ENCODE peak calls at places on chromosome 5, in five cellular contexts. One of them, this sample, is unnamed.

GRCh38 chr5:73152411-73153388 is 20.3 kb upstream of the TMEM174 start:
- DNase-seq in GM12892: no peak
- DNase-seq in GM12878: no peak
- DNase-seq in H1: no peak
- DNase-seq in HepG2: no peak
- DNase-seq in this sample: no peak

GRCh38 chr5:115417076-115417475 is 120.6 kb upstream of the CCDC112 start:
- DNase-seq in H1: no peak
- DNase-seq in GM12878: no peak
- DNase-seq in GM12892: no peak
- DNase-seq in HepG2: no peak
- DNase-seq in this sample: no peak

GRCh38 chr5:127599321-127599720 is 49.6 kb upstream of the CTXN3 start:
- DNase-seq in GM12878: no peak
- DNase-seq in H1: no peak
- DNase-seq in GM12892: no peak
- DNase-seq in HepG2: no peak
- DNase-seq in this sample: no peak

GRCh38 chr5:160649304-160649703 is 202.7 kb downstream of the ATP10B start:
- DNase-seq in HepG2: peak
- DNase-seq in H1: no peak
- DNase-seq in GM12878: no peak
- DNase-seq in GM12892: no peak
- DNase-seq in this sample: no peak

GRCh38 chr5:30561771-30562170 is 631.7 kb upstream of the CDH6 start:
- DNase-seq in HepG2: no peak
- DNase-seq in GM12892: no peak
- DNase-seq in H1: no peak
- DNase-seq in GM12878: no peak
- DNase-seq in this sample: no peak

GRCh38 chr5:82986404-82986803 is 90.8 kb downstream of the TMEM167A start:
- DNase-seq in H1: no peak
- DNase-seq in GM12878: no peak
- DNase-seq in GM12892: no peak
- DNase-seq in HepG2: no peak
- DNase-seq in this sample: no peak

GRCh38 chr5:35087971-35088370 is 40.2 kb upstream of the AGXT2 start:
- DNase-seq in HepG2: no peak
- DNase-seq in H1: no peak
- DNase-seq in GM12878: no peak
- DNase-seq in GM12892: no peak
- DNase-seq in this sample: no peak

GRCh38 chr5:175842947-175843793 is 28.2 kb upstream of the CPLX2 start:
- DNase-seq in HepG2: peak
- DNase-seq in GM12878: no peak
- DNase-seq in GM12892: no peak
- DNase-seq in H1: no peak
- DNase-seq in this sample: no peak

GRCh38 chr5:130337179-130337888 is 433.1 kb downstream of the CHSY3 start:
- DNase-seq in GM12878: no peak
- DNase-seq in H1: no peak
- DNase-seq in GM12892: no peak
- DNase-seq in HepG2: no peak
- DNase-seq in this sample: no peak

GRCh38 chr5:86833868-86834267 is 216.1 kb downstream of the COX7C start:
- DNase-seq in GM12892: no peak
- DNase-seq in H1: no peak
- DNase-seq in HepG2: no peak
- DNase-seq in GM12878: no peak
- DNase-seq in this sample: no peak

GRCh38 chr5:58751222-58751621 is 168.3 kb downstream of the RAB3C start:
- DNase-seq in GM12878: no peak
- DNase-seq in HepG2: no peak
- DNase-seq in GM12892: no peak
- DNase-seq in H1: no peak
- DNase-seq in this sample: no peak

GRCh38 chr5:122362361-122362760 is 50.3 kb downstream of the SNCAIP start:
- DNase-seq in H1: no peak
- DNase-seq in HepG2: no peak
- DNase-seq in GM12878: no peak
- DNase-seq in GM12892: no peak
- DNase-seq in this sample: no peak

GRCh38 chr5:39503148-39503547 is 78.4 kb upstream of the DAB2 start:
- DNase-seq in H1: no peak
- DNase-seq in GM12878: no peak
- DNase-seq in GM12892: no peak
- DNase-seq in HepG2: no peak
- DNase-seq in this sample: no peak

GRCh38 chr5:164532226-164532937 is 1027.0 kb downstream of the MAT2B start:
- DNase-seq in GM12892: no peak
- DNase-seq in GM12878: no peak
- DNase-seq in H1: no peak
- DNase-seq in HepG2: no peak
- DNase-seq in this sample: no peak

GRCh38 chr5:56279291-56279690 is 46.2 kb upstream of the ANKRD55 start:
- DNase-seq in H1: no peak
- DNase-seq in GM12878: no peak
- DNase-seq in GM12892: no peak
- DNase-seq in HepG2: no peak
- DNase-seq in this sample: no peak

GRCh38 chr5:153959134-153959957 is 79.4 kb downstream of the FAM114A2 start:
- DNase-seq in GM12878: no peak
- DNase-seq in HepG2: no peak
- DNase-seq in GM12892: no peak
- DNase-seq in H1: peak
- DNase-seq in this sample: no peak

GRCh38 chr5:102811962-102812361 is 56.9 kb downstream of the PAM start:
- DNase-seq in GM12892: no peak
- DNase-seq in GM12878: no peak
- DNase-seq in HepG2: no peak
- DNase-seq in H1: no peak
- DNase-seq in this sample: no peak

GRCh38 chr5:110258460-110258859 is 468.0 kb downstream of the TMEM232 start:
- DNase-seq in GM12892: no peak
- DNase-seq in HepG2: no peak
- DNase-seq in GM12878: no peak
- DNase-seq in H1: no peak
- DNase-seq in this sample: no peak

GRCh38 chr5:168128556-168128955 is 162.9 kb upstream of the WWC1 start:
- DNase-seq in HepG2: no peak
- DNase-seq in H1: no peak
- DNase-seq in GM12878: no peak
- DNase-seq in GM12892: no peak
- DNase-seq in this sample: no peak

GRCh38 chr5:39520232-39520572 is 95.4 kb upstream of the DAB2 start:
- DNase-seq in GM12878: no peak
- DNase-seq in HepG2: no peak
- DNase-seq in H1: no peak
- DNase-seq in GM12892: no peak
- DNase-seq in this sample: no peak

GRCh38 chr5:35811108-35811741 is 45.5 kb upstream of the IL7R start:
- DNase-seq in GM12878: no peak
- DNase-seq in HepG2: no peak
- DNase-seq in GM12892: no peak
- DNase-seq in H1: no peak
- DNase-seq in this sample: no peak

GRCh38 chr5:25489834-25490538 is 845.2 kb upstream of the CDH10 start:
- DNase-seq in H1: no peak
- DNase-seq in HepG2: peak
- DNase-seq in GM12878: no peak
- DNase-seq in GM12892: no peak
- DNase-seq in this sample: no peak

GRCh38 chr5:11075010-11075860 is 314.2 kb upstream of the DAP start:
- DNase-seq in GM12892: no peak
- DNase-seq in GM12878: no peak
- DNase-seq in HepG2: no peak
- DNase-seq in H1: no peak
- DNase-seq in this sample: no peak

GRCh38 chr5:96254980-96255681 is 177.9 kb downstream of the PCSK1 start:
- DNase-seq in GM12878: no peak
- DNase-seq in HepG2: no peak
- DNase-seq in GM12892: no peak
- DNase-seq in H1: no peak
- DNase-seq in this sample: no peak

GRCh38 chr5:180130291-180130869 is 58.8 kb upstream of the RNF130 start:
- DNase-seq in GM12878: no peak
- DNase-seq in H1: no peak
- DNase-seq in GM12892: no peak
- DNase-seq in HepG2: no peak
- DNase-seq in this sample: no peak

GRCh38 chr5:180201051-180201987 is 7.7 kb downstream of the RASGEF1C start:
- DNase-seq in H1: peak
- DNase-seq in HepG2: peak
- DNase-seq in GM12878: no peak
- DNase-seq in GM12892: no peak
- DNase-seq in this sample: no peak

GRCh38 chr5:5419291-5420210 is 2.9 kb upstream of the ICE1 start:
- DNase-seq in GM12878: no peak
- DNase-seq in HepG2: peak
- DNase-seq in GM12892: no peak
- DNase-seq in H1: no peak
- DNase-seq in this sample: no peak

GRCh38 chr5:13591621-13592020 is 352.9 kb downstream of the DNAH5 start:
- DNase-seq in GM12878: no peak
- DNase-seq in HepG2: no peak
- DNase-seq in GM12892: no peak
- DNase-seq in H1: no peak
- DNase-seq in this sample: no peak

GRCh38 chr5:137310051-137310730 is 188.9 kb downstream of the SPOCK1 start:
- DNase-seq in GM12878: no peak
- DNase-seq in H1: no peak
- DNase-seq in HepG2: no peak
- DNase-seq in GM12892: no peak
- DNase-seq in this sample: no peak

GRCh38 chr5:69099302-69099701 is 5.5 kb downstream of the SLC30A5 start:
- DNase-seq in HepG2: no peak
- DNase-seq in H1: no peak
- DNase-seq in GM12892: no peak
- DNase-seq in GM12878: no peak
- DNase-seq in this sample: no peak

GRCh38 chr5:179253730-179254129 is 91.5 kb downstream of the ADAMTS2 start:
- DNase-seq in HepG2: no peak
- DNase-seq in H1: no peak
- DNase-seq in GM12878: no peak
- DNase-seq in GM12892: no peak
- DNase-seq in this sample: no peak

GRCh38 chr5:144156767-144157171 is 13.7 kb downstream of the YIPF5 start:
- DNase-seq in HepG2: no peak
- DNase-seq in H1: no peak
- DNase-seq in GM12878: no peak
- DNase-seq in GM12892: no peak
- DNase-seq in this sample: no peak

GRCh38 chr5:6162175-6162574 is 216.2 kb downstream of the MED10 start:
- DNase-seq in H1: no peak
- DNase-seq in HepG2: peak
- DNase-seq in GM12892: no peak
- DNase-seq in GM12878: no peak
- DNase-seq in this sample: no peak

GRCh38 chr5:144248015-144248414 is 77.3 kb downstream of the KCTD16 start:
- DNase-seq in GM12878: no peak
- DNase-seq in GM12892: no peak
- DNase-seq in HepG2: no peak
- DNase-seq in H1: no peak
- DNase-seq in this sample: no peak

GRCh38 chr5:9621379-9621903 is 8.7 kb downstream of the TAS2R1 start:
- DNase-seq in GM12878: no peak
- DNase-seq in HepG2: no peak
- DNase-seq in GM12892: no peak
- DNase-seq in H1: no peak
- DNase-seq in this sample: no peak

GRCh38 chr5:132812949-132813598 is at the start of gene SOWAHA:
- DNase-seq in H1: no peak
- DNase-seq in GM12878: no peak
- DNase-seq in HepG2: no peak
- DNase-seq in GM12892: no peak
- DNase-seq in this sample: no peak
- TF ChIP-seq POLR2AphosphoS5 in H1: no peak
- TF ChIP-seq POLR2AphosphoS5 in GM12878: no peak
- TF ChIP-seq POLR2AphosphoS5 in HepG2: no peak
- TF ChIP-seq POLR2AphosphoS5 in GM12892: no peak
- TF ChIP-seq POLR2AphosphoS5 in this sample: no peak

GRCh38 chr5:100900142-100900795 is 2.8 kb downstream of the ST8SIA4 start:
- DNase-seq in HepG2: no peak
- DNase-seq in H1: no peak
- DNase-seq in GM12878: no peak
- DNase-seq in GM12892: no peak
- DNase-seq in this sample: no peak
- TF ChIP-seq POLR2A in HepG2: no peak
- TF ChIP-seq POLR2A in H1: no peak
- TF ChIP-seq POLR2A in GM12878: peak
- TF ChIP-seq POLR2A in GM12892: peak
- TF ChIP-seq POLR2A in this sample: peak

DNA sequence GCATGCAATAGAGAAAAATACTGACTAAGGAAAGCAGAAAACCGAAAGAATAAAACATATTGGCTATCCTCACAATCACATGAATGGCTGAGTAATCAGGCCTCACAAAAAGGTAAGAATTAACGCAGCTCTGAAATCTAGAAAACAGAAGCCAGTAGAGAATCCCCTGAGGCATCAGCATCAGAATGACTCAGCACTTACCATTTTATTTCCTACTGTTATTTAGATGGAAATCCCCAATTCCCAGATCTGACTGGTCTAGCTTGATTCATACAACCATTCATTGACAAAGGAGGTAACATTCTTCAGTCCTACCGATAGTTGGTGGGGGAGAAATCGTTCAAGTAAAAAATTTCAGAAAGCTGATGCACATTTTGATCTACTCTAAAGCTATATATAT is 1408.4 kb upstream of the WWC1 start:
- DNase-seq in H1: peak
- DNase-seq in HepG2: no peak
- DNase-seq in GM12878: no peak
- DNase-seq in GM12892: no peak
- DNase-seq in this sample: no peak
- TF ChIP-seq TAF1 in H1: no peak
- TF ChIP-seq TAF1 in HepG2: no peak
- TF ChIP-seq TAF1 in GM12878: no peak
- TF ChIP-seq TAF1 in GM12892: no peak
- TF ChIP-seq TAF1 in this sample: no peak

GRCh38 chr5:94429566-94429965 is 188.8 kb downstream of the KIAA0825 start:
- DNase-seq in H1: no peak
- DNase-seq in GM12892: no peak
- DNase-seq in GM12878: no peak
- DNase-seq in HepG2: no peak
- DNase-seq in this sample: no peak

GRCh38 chr5:94431696-94432095 is 186.7 kb downstream of the KIAA0825 start:
- DNase-seq in GM12878: no peak
- DNase-seq in HepG2: no peak
- DNase-seq in GM12892: no peak
- DNase-seq in H1: no peak
- DNase-seq in this sample: no peak

GRCh38 chr5:94433393-94434149 is 184.8 kb downstream of the KIAA0825 start:
- DNase-seq in HepG2: peak
- DNase-seq in GM12892: no peak
- DNase-seq in H1: no peak
- DNase-seq in GM12878: no peak
- DNase-seq in this sample: no peak

GRCh38 chr5:94432499-94432898 is 185.9 kb downstream of the KIAA0825 start:
- DNase-seq in GM12892: no peak
- DNase-seq in H1: no peak
- DNase-seq in HepG2: no peak
- DNase-seq in GM12878: no peak
- DNase-seq in this sample: no peak
- TF ChIP-seq POLR2AphosphoS5 in GM12892: no peak
- TF ChIP-seq POLR2AphosphoS5 in H1: no peak
- TF ChIP-seq POLR2AphosphoS5 in HepG2: no peak
- TF ChIP-seq POLR2AphosphoS5 in GM12878: no peak
- TF ChIP-seq POLR2AphosphoS5 in this sample: no peak

This sample was measured in GM12891.